ENCODE peak calls at places on chromosomes 4 and X, in four cellular contexts. One of them, this sample, is unnamed.
A peak's percentile ranks its signal among the peaks of the same experiment; 100 is the strongest.

GRCh38 chrX:154988719-154989118 is 33.8 kb downstream of the F8 start:
- DNase-seq in H1: no peak
- DNase-seq in GM12878: no peak
- DNase-seq in HepG2: no peak
- DNase-seq in this sample: no peak

GRCh38 chrX:43707812-43708548 is 51.9 kb downstream of the MAOA start:
- DNase-seq in H1: no peak
- DNase-seq in GM12878: no peak
- DNase-seq in HepG2: no peak
- DNase-seq in this sample: no peak

GRCh38 chr4:24070117-24070516 is 180.3 kb upstream of the PPARGC1A start:
- DNase-seq in H1: no peak
- DNase-seq in GM12878: no peak
- DNase-seq in HepG2: peak; percentile 1
- DNase-seq in this sample: no peak

GRCh38 chr4:14802596-14802995 is 199.7 kb upstream of the CPEB2 start:
- DNase-seq in H1: no peak
- DNase-seq in GM12878: no peak
- DNase-seq in HepG2: no peak
- DNase-seq in this sample: no peak

GRCh38 chr4:160038560-160038959 is 935.7 kb downstream of the RAPGEF2 start:
- DNase-seq in H1: no peak
- DNase-seq in GM12878: no peak
- DNase-seq in HepG2: no peak
- DNase-seq in this sample: no peak

GRCh38 chr4:118352843-118353373 is at the start of gene PRSS12:
- DNase-seq in H1: peak; percentile 57
- DNase-seq in GM12878: no peak
- DNase-seq in HepG2: peak; percentile 28
- DNase-seq in this sample: peak; percentile 66

GRCh38 chr4:57426779-57427395 is 316.7 kb upstream of the IGFBP7 start:
- DNase-seq in H1: peak; percentile 66
- DNase-seq in GM12878: no peak
- DNase-seq in HepG2: peak; percentile 35
- DNase-seq in this sample: peak; percentile 62

GRCh38 chr4:128283071-128283470 is 4.5 kb downstream of the PGRMC2 start:
- DNase-seq in H1: no peak
- DNase-seq in GM12878: no peak
- DNase-seq in HepG2: no peak
- DNase-seq in this sample: no peak

GRCh38 chrX:120350458-120351138 is 11.3 kb upstream of the ATP1B4 start:
- DNase-seq in H1: no peak
- DNase-seq in GM12878: no peak
- DNase-seq in HepG2: no peak
- DNase-seq in this sample: no peak

GRCh38 chrX:50470103-50471031 is at the start of gene DGKK:
- DNase-seq in H1: no peak
- DNase-seq in GM12878: no peak
- DNase-seq in HepG2: peak; percentile 67
- DNase-seq in this sample: peak; percentile 68

GRCh38 chr4:183249854-183250253 is 70.2 kb downstream of the CLDN22 start:
- DNase-seq in H1: no peak
- DNase-seq in GM12878: no peak
- DNase-seq in HepG2: peak; percentile 16
- DNase-seq in this sample: no peak

GRCh38 chrX:6667048-6667768 is 132.3 kb upstream of the VCX3A start:
- DNase-seq in H1: no peak
- DNase-seq in GM12878: no peak
- DNase-seq in HepG2: no peak
- DNase-seq in this sample: no peak

GRCh38 chr4:16226816-16227461 is 668 bp upstream of the TAPT1 start:
- DNase-seq in H1: no peak
- DNase-seq in GM12878: no peak
- DNase-seq in HepG2: peak; percentile 35
- DNase-seq in this sample: no peak

GRCh38 chr4:178351185-178351584 is 908.9 kb upstream of the AGA start:
- DNase-seq in H1: no peak
- DNase-seq in GM12878: no peak
- DNase-seq in HepG2: no peak
- DNase-seq in this sample: no peak

GRCh38 chr4:21768349-21769310 is 179.9 kb downstream of the KCNIP4 start:
- DNase-seq in H1: no peak
- DNase-seq in GM12878: no peak
- DNase-seq in HepG2: peak; percentile 28
- DNase-seq in this sample: peak; percentile 43

GRCh38 chr4:1201851-1202525 is 29.6 kb upstream of the SPON2 start:
- DNase-seq in H1: no peak
- DNase-seq in GM12878: peak; percentile 65
- DNase-seq in HepG2: no peak
- DNase-seq in this sample: no peak

GRCh38 chr4:859496-859895 is 33.6 kb upstream of the CPLX1 start:
- DNase-seq in H1: no peak
- DNase-seq in GM12878: no peak
- DNase-seq in HepG2: no peak
- DNase-seq in this sample: no peak

GRCh38 chr4:8332891-8333331 is 63.4 kb downstream of the HTRA3 start:
- DNase-seq in H1: no peak
- DNase-seq in GM12878: no peak
- DNase-seq in HepG2: no peak
- DNase-seq in this sample: no peak

GRCh38 chr4:2651998-2652397 is 104.1 kb downstream of the TNIP2 start:
- DNase-seq in H1: no peak
- DNase-seq in GM12878: no peak
- DNase-seq in HepG2: no peak
- DNase-seq in this sample: no peak

GRCh38 chr4:2652415-2653155 is 103.6 kb downstream of the TNIP2 start:
- DNase-seq in H1: no peak
- DNase-seq in GM12878: no peak
- DNase-seq in HepG2: no peak
- DNase-seq in this sample: no peak

GRCh38 chr4:2649604-2650114 is 106.5 kb downstream of the TNIP2 start:
- DNase-seq in H1: no peak
- DNase-seq in GM12878: no peak
- DNase-seq in HepG2: no peak
- DNase-seq in this sample: no peak

GRCh38 chr4:2650276-2650675 is 105.9 kb downstream of the TNIP2 start:
- DNase-seq in H1: no peak
- DNase-seq in GM12878: no peak
- DNase-seq in HepG2: no peak
- DNase-seq in this sample: no peak

GRCh38 chr4:2651546-2651945 is 104.6 kb downstream of the TNIP2 start:
- DNase-seq in H1: no peak
- DNase-seq in GM12878: no peak
- DNase-seq in HepG2: no peak
- DNase-seq in this sample: no peak
- TF ChIP-seq SUZ12 in H1: no peak
- TF ChIP-seq SUZ12 in GM12878: no peak
- TF ChIP-seq SUZ12 in HepG2: no peak
- TF ChIP-seq SUZ12 in this sample: no peak

GRCh38 chr4:152682143-152682542 is 2.3 kb upstream of the TMEM154 start:
- DNase-seq in H1: no peak
- DNase-seq in GM12878: no peak
- DNase-seq in HepG2: no peak
- DNase-seq in this sample: no peak
- H3K4me1 ChIP-seq in H1: peaks cover 7% of the 10 kb centered on the region
- H3K4me1 ChIP-seq in GM12878: peaks cover 25% of the 10 kb centered on the region
- H3K4me1 ChIP-seq in HepG2: peaks cover 9% of the 10 kb centered on the region
- H3K4me1 ChIP-seq in this sample: peaks cover 3% of the 10 kb centered on the region

DNA sequence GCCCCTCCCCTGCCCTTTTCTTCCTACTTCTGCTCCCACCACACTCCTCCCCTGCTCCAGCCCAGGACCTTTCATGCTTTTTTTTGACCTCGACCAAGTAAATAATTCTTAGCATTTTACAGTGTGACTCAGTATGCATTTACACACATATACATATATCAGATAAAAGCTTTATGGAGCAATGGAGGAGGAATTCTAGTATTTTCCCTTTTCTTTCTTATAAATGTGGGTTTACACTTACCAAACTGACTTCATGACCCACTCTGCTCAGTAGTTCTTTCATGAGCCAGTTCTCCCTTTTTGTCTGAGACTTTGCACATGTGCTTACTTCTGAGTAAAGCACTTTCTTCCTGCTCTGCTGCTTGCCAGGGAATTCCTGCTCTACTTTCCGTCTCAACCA is 111.8 kb upstream of the H2AZ1 start:
- DNase-seq in H1: no peak
- DNase-seq in GM12878: no peak
- DNase-seq in HepG2: no peak
- DNase-seq in this sample: no peak
- H3K9ac ChIP-seq in H1: no peak overlapping the region
- H3K9ac ChIP-seq in GM12878: no peak overlapping the region
- H3K9ac ChIP-seq in HepG2: no peak overlapping the region
- H3K9ac ChIP-seq in this sample: no peak overlapping the region

GRCh38 chr4:89434364-89434988 is 126.9 kb upstream of the GPRIN3 start:
- DNase-seq in H1: no peak
- DNase-seq in GM12878: no peak
- DNase-seq in HepG2: no peak
- DNase-seq in this sample: no peak

GRCh38 chr4:89439533-89439932 is 131.9 kb upstream of the GPRIN3 start:
- DNase-seq in H1: no peak
- DNase-seq in GM12878: no peak
- DNase-seq in HepG2: no peak
- DNase-seq in this sample: no peak

GRCh38 chr4:89438102-89438831 is 130.7 kb upstream of the GPRIN3 start:
- DNase-seq in H1: peak; percentile 31
- DNase-seq in GM12878: peak; percentile 9
- DNase-seq in HepG2: peak; percentile 23
- DNase-seq in this sample: peak; percentile 28
- TF ChIP-seq SUZ12 in H1: no peak
- TF ChIP-seq SUZ12 in GM12878: no peak
- TF ChIP-seq SUZ12 in HepG2: no peak
- TF ChIP-seq SUZ12 in this sample: no peak

This sample was measured in NT2/D1.